ENCODE peak calls at places on chromosomes 6 and 20, in six cellular contexts. B is IMR-90; Y is thyroid gland; O is CD8-positive, alpha-beta T cell; V is Karpas-422; J is GM23248. S is an unnamed sample.

GRCh38 chr6:31940256-31940664 is 5.6 kb upstream of the CFB start:
- DNase-seq in B (peak; percentile 55), Y (no peak), O (no peak), V (peak; percentile 39), J (peak; percentile 23), S (no peak)

GRCh38 chr6:7419065-7419464 is 29.5 kb downstream of the RIOK1 start:
- DNase-seq in B (peak; percentile 57), Y (no peak), O (no peak), V (no peak), J (no peak), S (no peak)

GRCh38 chr20:63065911-63066310 is 59.1 kb upstream of the BHLHE23 start:
- DNase-seq in B (no peak), Y (no peak), O (no peak), V (no peak), J (no peak), S (no peak)

GRCh38 chr20:7841967-7842301 is 98.3 kb downstream of the HAO1 start:
- DNase-seq in B (peak; percentile 83), Y (peak; percentile 29), O (no peak), V (no peak), J (peak; percentile 92), S (no peak)

GRCh38 chr6:113668712-113669408 is 188.3 kb upstream of the MARCKS start:
- DNase-seq in B (no peak), Y (no peak), O (no peak), V (no peak), J (no peak), S (no peak)

GRCh38 chr6:148090326-148090725 is 252.3 kb upstream of the SASH1 start:
- DNase-seq in B (no peak), Y (no peak), O (no peak), V (no peak), J (no peak), S (no peak)

GRCh38 chr6:137471951-137472350 is 22.2 kb downstream of the OLIG3 start:
- DNase-seq in B (no peak), Y (no peak), O (no peak), V (no peak), J (no peak), S (no peak)

GRCh38 chr6:41416165-41416837 is 80.9 kb downstream of the NCR2 start:
- DNase-seq in B (no peak), Y (no peak), O (no peak), V (no peak), J (no peak), S (no peak)

GRCh38 chr6:111848262-111848661 is 25.0 kb downstream of the FYN start:
- DNase-seq in B (peak; percentile 34), Y (no peak), O (no peak), V (no peak), J (no peak), S (no peak)

GRCh38 chr6:24574809-24575208 is 71.2 kb downstream of the KIAA0319 start:
- DNase-seq in B (no peak), Y (no peak), O (no peak), V (peak; percentile 76), J (no peak), S (peak; percentile 52)

GRCh38 chr20:9886227-9886626 is 47.4 kb upstream of the PAK5 start:
- DNase-seq in B (peak; percentile 0), Y (no peak), O (no peak), V (no peak), J (peak; percentile 2), S (no peak)

GRCh38 chr6:110422444-110422822 is 7.1 kb upstream of the DDO start:
- DNase-seq in B (no peak), Y (no peak), O (no peak), V (no peak), J (no peak), S (no peak)

GRCh38 chr6:10347561-10348327 is 67.1 kb downstream of the TFAP2A start:
- DNase-seq in B (peak; percentile 24), Y (no peak), O (no peak), V (no peak), J (peak; percentile 64), S (no peak)

GRCh38 chr6:21829126-21829525 is 235.6 kb downstream of the SOX4 start:
- DNase-seq in B (no peak), Y (no peak), O (no peak), V (no peak), J (no peak), S (no peak)

GRCh38 chr20:59047938-59048680 is 5.5 kb upstream of the PRELID3B start:
- DNase-seq in B (peak; percentile 21), Y (no peak), O (no peak), V (no peak), J (peak; percentile 85), S (no peak)

GRCh38 chr6:155530219-155530834 is 74.7 kb upstream of the NOX3 start:
- DNase-seq in B (peak; percentile 60), Y (no peak), O (no peak), V (peak; percentile 73), J (peak; percentile 70), S (peak; percentile 12)

GRCh38 chr20:4091332-4092135 is 76.2 kb upstream of the RNF24 start:
- DNase-seq in B (peak; percentile 96), Y (peak; percentile 61), O (peak; percentile 23), V (peak; percentile 76), J (peak; percentile 73), S (no peak)

GRCh38 chr20:39264506-39265172 is 302.5 kb downstream of the DHX35 start:
- DNase-seq in B (peak; percentile 71), Y (peak; percentile 50), O (peak; percentile 7), V (peak; percentile 76), J (peak; percentile 89), S (peak; percentile 28)

GRCh38 chr6:56288347-56288746 is 41.0 kb upstream of the COL21A1 start:
- DNase-seq in B (no peak), Y (no peak), O (no peak), V (no peak), J (no peak), S (no peak)

GRCh38 chr6:143674466-143675114 is 3.2 kb upstream of the PHACTR2 start:
- DNase-seq in B (peak; percentile 28), Y (no peak), O (no peak), V (no peak), J (peak; percentile 53), S (no peak)

GRCh38 chr6:38784506-38785235 is 69.6 kb downstream of the DNAH8 start:
- DNase-seq in B (no peak), Y (no peak), O (no peak), V (peak; percentile 67), J (no peak), S (peak; percentile 14)

GRCh38 chr6:45445749-45446454 is 68.2 kb upstream of the SUPT3H start:
- DNase-seq in B (peak; percentile 99), Y (peak; percentile 67), O (no peak), V (no peak), J (peak; percentile 98), S (no peak)

GRCh38 chr6:28673417-28673799 is 147.7 kb downstream of the GPX5 start:
- DNase-seq in B (no peak), Y (no peak), O (no peak), V (no peak), J (no peak), S (no peak)

GRCh38 chr6:116971959-116972358 is 94.9 kb downstream of the RFX6 start:
- DNase-seq in B (peak; percentile 31), Y (peak; percentile 13), O (no peak), V (peak; percentile 81), J (peak; percentile 58), S (peak; percentile 67)

GRCh38 chr20:46207783-46208182 is 89.7 kb downstream of the CD40 start:
- DNase-seq in B (no peak), Y (no peak), O (no peak), V (no peak), J (no peak), S (no peak)

GRCh38 chr6:170134077-170135040 is 156.5 kb downstream of the DLL1 start:
- DNase-seq in B (no peak), Y (no peak), O (no peak), V (no peak), J (no peak), S (no peak)
- H3K9me3 ChIP-seq in B (peaks cover 56% of the 10 kb centered on the region), Y (no peaks in the 10 kb centered on the region), O (no peaks in the 10 kb centered on the region), V (peaks cover 3% of the 10 kb centered on the region), J (no peaks in the 10 kb centered on the region), S (no peaks in the 10 kb centered on the region)

GRCh38 chr6:2839982-2840793 is 1.5 kb downstream of the SERPINB1 start:
- DNase-seq in B (no peak), Y (no peak), O (no peak), V (no peak), J (peak; percentile 34), S (no peak)
- H3K4me3 ChIP-seq in B (no peak overlapping the region), Y (no peak overlapping the region), O (peak overlapping the region; percentile 76), V (no peak overlapping the region), J (peak overlapping the region; percentile 73), S (no peak overlapping the region)

GRCh38 chr6:30167101-30167500 is 3.8 kb downstream of the TRIM15 start:
- DNase-seq in B (no peak), Y (no peak), O (no peak), V (no peak), J (no peak), S (peak; percentile 27)
- H3K9me3 ChIP-seq in B (no peaks in the 10 kb centered on the region), Y (no peaks in the 10 kb centered on the region), O (no peaks in the 10 kb centered on the region), V (no peaks in the 10 kb centered on the region), J (no peaks in the 10 kb centered on the region), S (no peaks in the 10 kb centered on the region)

GRCh38 chr6:165858571-165858970 is 195.5 kb upstream of the PDE10A start:
- DNase-seq in B (peak; percentile 44), Y (no peak), O (no peak), V (no peak), J (peak; percentile 13), S (no peak)

GRCh38 chr6:165854061-165854862 is 191.2 kb upstream of the PDE10A start:
- DNase-seq in B (no peak), Y (no peak), O (no peak), V (no peak), J (no peak), S (no peak)

GRCh38 chr6:165855856-165856255 is 192.8 kb upstream of the PDE10A start:
- DNase-seq in B (no peak), Y (no peak), O (no peak), V (no peak), J (no peak), S (no peak)

GRCh38 chr6:165852676-165853075 is 189.6 kb upstream of the PDE10A start:
- DNase-seq in B (no peak), Y (no peak), O (no peak), V (no peak), J (no peak), S (no peak)

GRCh38 chr6:165854863-165855593 is 192.0 kb upstream of the PDE10A start:
- DNase-seq in B (no peak), Y (no peak), O (no peak), V (no peak), J (no peak), S (no peak)
- H3K4me3 ChIP-seq in B (no peak overlapping the region), Y (no peak overlapping the region), O (no peak overlapping the region), V (no peak overlapping the region), J (no peak overlapping the region), S (no peak overlapping the region)

GRCh38 chr20:37457928-37458327 is 63.1 kb upstream of the NNAT start:
- DNase-seq in B (no peak), Y (no peak), O (no peak), V (no peak), J (no peak), S (no peak)
- H3K9me3 ChIP-seq in B (peaks cover 16% of the 10 kb centered on the region), Y (no peaks in the 10 kb centered on the region), O (peaks cover 8% of the 10 kb centered on the region), V (no peaks in the 10 kb centered on the region), J (no peaks in the 10 kb centered on the region), S (no peaks in the 10 kb centered on the region)

S was measured in MM.1S.